ENCODE peak calls at places on chromosomes 2 and 18, in five cellular contexts. W, J, N, P and X are unnamed samples.

GRCh38 chr18:76544511-76545350 is 49.7 kb upstream of the ZNF516 start:
- DNase-seq in W (peak), J (no peak), N (no peak), P (no peak), X (no peak)

GRCh38 chr2:18387479-18388206 is 172.8 kb downstream of the RDH14 start:
- DNase-seq in W (peak), J (peak), N (peak), P (peak), X (peak)

GRCh38 chr2:140943867-140944266 is 1186.9 kb downstream of the LRP1B start:
- DNase-seq in W (no peak), J (no peak), N (no peak), P (no peak), X (no peak)

GRCh38 chr18:60246606-60247005 is 126.0 kb downstream of the MC4R start:
- DNase-seq in W (no peak), J (no peak), N (no peak), P (no peak), X (no peak)

GRCh38 chr2:112583497-112584133 is 794 bp upstream of the CHCHD5 start:
- DNase-seq in W (peak), J (no peak), N (no peak), P (no peak), X (no peak)

GRCh38 chr2:52474091-52474490 is 1293.5 kb upstream of the CHAC2 start:
- DNase-seq in W (no peak), J (no peak), N (no peak), P (no peak), X (no peak)

GRCh38 chr18:42413870-42414269 is 458.8 kb downstream of the PIK3C3 start:
- DNase-seq in W (no peak), J (no peak), N (no peak), P (no peak), X (no peak)

GRCh38 chr2:148244593-148245292 is 223.9 kb downstream of the MBD5 start:
- DNase-seq in W (peak), J (peak), N (no peak), P (peak), X (no peak)

GRCh38 chr2:196486145-196486544 is 153.4 kb upstream of the CCDC150 start:
- DNase-seq in W (no peak), J (no peak), N (no peak), P (no peak), X (no peak)

GRCh38 chr2:112885503-112885897 is 25.5 kb upstream of the IL37 start:
- DNase-seq in W (no peak), J (no peak), N (no peak), P (no peak), X (no peak)

GRCh38 chr18:3498705-3499451 is 48.9 kb downstream of the TGIF1 start:
- DNase-seq in W (peak), J (no peak), N (no peak), P (peak), X (no peak)

GRCh38 chr2:241867776-241868420 is 1.6 kb upstream of the RTP5 start:
- DNase-seq in W (no peak), J (no peak), N (peak), P (no peak), X (peak)

GRCh38 chr2:78465707-78466106 is 559.8 kb upstream of the REG3G start:
- DNase-seq in W (peak), J (no peak), N (no peak), P (no peak), X (no peak)

GRCh38 chr2:175001546-175001945 is 3.6 kb downstream of the CHN1 start:
- DNase-seq in W (no peak), J (no peak), N (no peak), P (no peak), X (no peak)

DNA sequence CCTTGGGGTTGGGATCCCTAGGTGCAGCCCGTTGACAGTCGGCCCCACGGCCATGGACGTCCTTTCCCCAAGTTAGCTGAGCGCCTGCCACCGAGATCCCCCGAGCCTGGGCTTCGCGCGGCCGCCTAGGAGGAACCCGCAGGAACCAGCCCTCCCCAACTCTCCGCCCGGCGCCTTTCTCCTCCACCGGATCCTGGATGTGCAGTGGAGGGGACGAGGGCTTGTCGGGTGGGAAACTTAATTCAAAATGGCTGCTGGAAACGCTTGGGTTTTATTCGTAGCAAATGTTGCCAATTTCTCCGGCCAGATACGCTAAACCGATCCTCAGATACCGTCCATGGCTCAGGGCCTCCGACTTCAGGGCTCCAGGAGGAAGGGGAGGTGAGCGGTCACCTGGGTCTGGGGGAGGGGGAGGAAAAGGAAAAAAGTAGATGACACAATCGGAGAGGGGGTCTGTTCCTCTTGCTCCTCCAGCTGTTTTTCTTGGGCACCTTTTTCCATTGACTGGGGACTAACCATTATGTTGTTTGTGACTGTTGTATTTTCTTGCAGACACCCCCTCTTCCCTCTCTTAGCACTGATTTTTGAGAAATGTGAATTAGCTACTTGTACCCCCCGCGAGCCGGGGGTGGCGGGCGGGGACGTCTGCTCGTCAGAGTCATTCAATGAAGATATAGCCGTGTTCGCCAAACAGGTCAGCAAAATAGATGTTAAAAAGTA is 4.5 kb downstream of the MEIS1 start:
- DNase-seq in W (no peak), J (no peak), N (no peak), P (no peak), X (peak)
- H3K4me3 ChIP-seq in W (peak), J (peak), N (no peak), P (peak), X (peak)

DNA sequence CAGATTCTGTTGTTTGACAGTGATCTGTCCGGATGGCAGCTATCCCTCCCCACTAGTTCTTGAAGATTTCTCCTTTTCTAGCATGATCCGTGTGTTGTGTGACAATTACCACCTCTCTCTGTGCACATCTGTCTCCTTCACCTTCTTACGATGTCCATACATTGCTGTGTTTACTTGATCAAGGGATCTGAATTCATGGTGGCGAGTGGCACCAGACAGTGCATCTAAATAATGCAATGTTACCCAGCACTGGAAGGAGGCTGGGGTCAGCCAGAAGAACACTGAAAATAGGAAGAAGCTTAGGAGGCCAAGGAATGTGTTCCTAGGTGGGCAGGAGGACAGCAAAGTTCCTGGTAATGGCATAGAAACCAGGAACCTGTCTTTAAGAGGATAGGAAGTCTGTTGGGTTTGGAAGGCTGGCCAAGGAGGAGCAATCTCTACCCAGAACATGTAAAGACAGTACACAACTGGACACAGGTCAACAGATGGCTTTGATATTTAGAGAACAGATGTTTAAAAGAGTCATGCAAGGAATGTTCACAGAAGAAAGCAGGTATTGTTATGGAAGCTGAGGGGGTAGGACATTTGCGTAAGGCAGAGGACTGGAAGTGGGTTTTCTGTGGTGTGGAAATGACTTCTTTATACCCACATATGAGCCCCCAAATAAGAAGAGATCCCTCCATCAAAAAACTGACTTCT is 126.4 kb downstream of the HRH4 start:
- DNase-seq in W (no peak), J (no peak), N (no peak), P (no peak), X (no peak)
- H3K4me3 ChIP-seq in W (no peak), J (no peak), N (no peak), P (no peak), X (no peak)

DNA sequence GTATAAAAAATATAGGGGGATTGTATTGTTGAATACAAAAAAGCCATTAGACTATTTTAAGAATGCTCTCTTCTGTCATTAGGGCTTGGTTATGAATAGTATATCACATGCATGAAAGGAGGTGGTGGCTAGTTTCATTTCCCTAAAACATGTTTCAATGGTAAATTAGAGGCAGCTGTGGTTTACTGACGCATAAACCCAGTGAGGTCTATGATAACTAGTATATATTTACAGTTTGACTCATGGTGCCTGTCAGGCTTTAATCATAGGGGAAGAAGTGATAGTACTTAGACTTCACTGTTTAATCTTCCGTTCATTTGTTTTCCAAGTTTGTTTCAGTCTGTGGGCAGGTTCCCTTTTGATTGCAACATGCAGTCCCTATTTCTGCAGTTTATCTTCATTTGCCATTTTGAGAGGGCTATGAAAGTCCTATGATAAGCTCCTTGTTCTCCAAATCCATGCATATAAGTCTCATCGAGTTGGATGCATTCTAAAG is 55.1 kb upstream of the MAP4K3 start:
- DNase-seq in W (peak), J (peak), N (no peak), P (peak), X (no peak)
- H3K4me3 ChIP-seq in W (no peak), J (no peak), N (no peak), P (peak), X (no peak)

GRCh38 chr2:119421731-119422130 is 9.9 kb upstream of the TMEM37 start:
- DNase-seq in W (no peak), J (no peak), N (no peak), P (no peak), X (no peak)
- H3K4me3 ChIP-seq in W (no peak), J (no peak), N (no peak), P (no peak), X (no peak)